ENCODE peak calls at places on chromosomes 11 and 22, in seven cellular contexts. L, C, K, O, B, T and E are unnamed samples.

GRCh38 chr11:30568933-30569332 is 17.2 kb downstream of the MPPED2 start:
- DNase-seq in L (no peak), C (no peak), K (no peak), O (no peak), B (no peak), T (no peak), E (no peak)

GRCh38 chr11:102367364-102367763 is 20.4 kb downstream of the BIRC2 start:
- DNase-seq in L (no peak), C (peak), K (no peak), O (peak), B (no peak), T (no peak), E (no peak)

GRCh38 chr22:50403701-50404101 is 60.6 kb downstream of the PPP6R2 start:
- DNase-seq in L (peak), C (no peak), K (no peak), O (peak), B (no peak), T (no peak), E (no peak)

GRCh38 chr22:38740754-38741153 is 15.0 kb downstream of the SUN2 start:
- DNase-seq in L (no peak), C (no peak), K (no peak), O (no peak), B (no peak), T (no peak), E (no peak)

GRCh38 chr22:41252365-41252764 is 11.6 kb upstream of the CHADL start:
- DNase-seq in L (no peak), C (no peak), K (no peak), O (no peak), B (no peak), T (no peak), E (no peak)

GRCh38 chr22:26650722-26651421 is 6.5 kb upstream of the MIAT start:
- DNase-seq in L (no peak), C (no peak), K (no peak), O (no peak), B (no peak), T (no peak), E (no peak)

GRCh38 chr22:26515938-26516337 is 3.7 kb upstream of the TFIP11 start:
- DNase-seq in L (no peak), C (no peak), K (no peak), O (no peak), B (no peak), T (no peak), E (no peak)

GRCh38 chr11:34636127-34636526 is 15.2 kb downstream of the EHF start:
- DNase-seq in L (no peak), C (no peak), K (no peak), O (no peak), B (no peak), T (no peak), E (no peak)

GRCh38 chr11:132430352-132431091 is 1060.1 kb downstream of the NTM start:
- DNase-seq in L (no peak), C (no peak), K (no peak), O (peak), B (no peak), T (no peak), E (no peak)

GRCh38 chr11:58390551-58391063 is 16.1 kb downstream of the OR5B3 start:
- DNase-seq in L (peak), C (no peak), K (no peak), O (no peak), B (no peak), T (no peak), E (no peak)

GRCh38 chr11:1928891-1929541 is 9.5 kb downstream of the TNNT3 start:
- DNase-seq in L (peak), C (no peak), K (no peak), O (no peak), B (no peak), T (no peak), E (no peak)

GRCh38 chr11:32932196-32932595 is 39.6 kb downstream of the QSER1 start:
- DNase-seq in L (no peak), C (no peak), K (no peak), O (no peak), B (no peak), T (no peak), E (no peak)

GRCh38 chr22:48254311-48254873 is 1491.9 kb downstream of the TBC1D22A start:
- DNase-seq in L (no peak), C (no peak), K (no peak), O (no peak), B (no peak), T (no peak), E (no peak)

GRCh38 chr11:117825538-117826359 is 1.2 kb upstream of the FXYD2 start:
- DNase-seq in L (peak), C (no peak), K (no peak), O (no peak), B (no peak), T (no peak), E (no peak)

GRCh38 chr11:4983851-4984250 is 10.8 kb upstream of the OR51L1 start:
- DNase-seq in L (no peak), C (no peak), K (no peak), O (no peak), B (no peak), T (no peak), E (no peak)

GRCh38 chr11:116175707-116176106 is 597.1 kb downstream of the BUD13 start:
- DNase-seq in L (no peak), C (no peak), K (no peak), O (no peak), B (no peak), T (no peak), E (no peak)

GRCh38 chr22:20130739-20131592 is 638 bp upstream of the ZDHHC8 start:
- DNase-seq in L (peak), C (peak), K (peak), O (peak), B (no peak), T (peak), E (no peak)

GRCh38 chr22:50085211-50085999 is at the start of gene MLC1:
- DNase-seq in L (no peak), C (peak), K (no peak), O (peak), B (no peak), T (no peak), E (no peak)

GRCh38 chr11:57781529-57781943 is 19.9 kb downstream of the CTNND1 start:
- DNase-seq in L (peak), C (no peak), K (no peak), O (no peak), B (no peak), T (no peak), E (peak)

GRCh38 chr11:32033067-32033466 is 57.8 kb upstream of the RCN1 start:
- DNase-seq in L (no peak), C (no peak), K (no peak), O (peak), B (no peak), T (no peak), E (no peak)

GRCh38 chr22:40621309-40622151 is 15.0 kb downstream of the MRTFA start:
- DNase-seq in L (no peak), C (no peak), K (no peak), O (no peak), B (no peak), T (no peak), E (no peak)

GRCh38 chr22:28514314-28514713 is 165.3 kb downstream of the TTC28 start:
- DNase-seq in L (no peak), C (no peak), K (no peak), O (peak), B (no peak), T (no peak), E (no peak)

GRCh38 chr11:36594316-36594989 is at the start of gene IFTAP:
- DNase-seq in L (peak), C (peak), K (peak), O (peak), B (peak), T (no peak), E (peak)

GRCh38 chr11:34570584-34570983 is 50.3 kb upstream of the EHF start:
- DNase-seq in L (no peak), C (no peak), K (no peak), O (no peak), B (no peak), T (no peak), E (no peak)

GRCh38 chr22:36184433-36185035 is 17.1 kb downstream of the APOL4 start:
- DNase-seq in L (no peak), C (no peak), K (no peak), O (peak), B (no peak), T (no peak), E (no peak)

GRCh38 chr11:42407379-42407778 is 904.4 kb upstream of the API5 start:
- DNase-seq in L (no peak), C (no peak), K (no peak), O (peak), B (peak), T (no peak), E (peak)